ENCODE peak calls at places on chromosomes 5 and 9, in five cellular contexts. T, X, L, R and O are unnamed samples.

GRCh38 chr5:175589714-175590113 is 68.2 kb upstream of the HRH2 start:
- DNase-seq in R (no peak), L (no peak), T (no peak), X (no peak), O (no peak)

GRCh38 chr5:63456279-63456678 is 506.0 kb downstream of the HTR1A start:
- DNase-seq in T (no peak), R (no peak), X (no peak), L (peak; percentile 8), O (peak; percentile 13)

GRCh38 chr9:4497855-4498254 is 7.6 kb downstream of the SLC1A1 start:
- DNase-seq in L (no peak), X (no peak), R (no peak), T (no peak), O (no peak)

GRCh38 chr9:21506910-21507795 is 25.0 kb upstream of the IFNE start:
- DNase-seq in T (no peak), R (no peak), X (no peak), L (peak; percentile 95), O (peak; percentile 91)

GRCh38 chr5:118903010-118903409 is 85.3 kb downstream of the DTWD2 start:
- DNase-seq in T (no peak), L (no peak), R (no peak), X (no peak), O (no peak)

GRCh38 chr9:127418037-127418471 is 6.1 kb upstream of the ZNF79 start:
- DNase-seq in R (no peak), X (peak; percentile 82), T (no peak), L (peak; percentile 12), O (no peak)

GRCh38 chr5:127353339-127353738 is 62.7 kb downstream of the MEGF10 start:
- DNase-seq in L (no peak), X (no peak), R (no peak), T (no peak), O (no peak)

GRCh38 chr5:106862450-106863193 is 808.1 kb downstream of the EFNA5 start:
- DNase-seq in L (no peak), X (no peak), R (no peak), T (no peak), O (peak; percentile 19)

GRCh38 chr5:79318935-79319614 is 83.1 kb downstream of the JMY start:
- DNase-seq in R (no peak), X (no peak), T (no peak), L (peak; percentile 84), O (peak; percentile 13)

GRCh38 chr5:112930082-112930344 is 8.0 kb upstream of the REEP5 start:
- DNase-seq in L (no peak), T (no peak), X (no peak), R (no peak), O (no peak)

GRCh38 chr5:80129146-80129545 is 94.0 kb downstream of the THBS4 start:
- DNase-seq in R (no peak), T (no peak), X (no peak), L (no peak), O (no peak)

GRCh38 chr9:117616436-117616835 is 87.8 kb upstream of the TLR4 start:
- DNase-seq in R (no peak), T (no peak), L (no peak), X (no peak), O (no peak)

GRCh38 chr5:16411741-16412455 is 53.7 kb downstream of the ZNF622 start:
- DNase-seq in T (no peak), R (no peak), L (no peak), X (no peak), O (no peak)

GRCh38 chr5:147483961-147484707 is 25.7 kb downstream of the DPYSL3 start:
- DNase-seq in L (peak; percentile 98), X (no peak), R (peak; percentile 74), T (peak; percentile 51), O (peak; percentile 97)

GRCh38 chr9:120886490-120886967 is 9.5 kb upstream of the PHF19 start:
- DNase-seq in X (no peak), T (no peak), L (peak; percentile 49), R (no peak), O (peak; percentile 85)

GRCh38 chr5:151923865-151924264 is 786 bp downstream of the GLRA1 start:
- DNase-seq in X (peak; percentile 59), R (no peak), L (peak; percentile 12), T (no peak), O (no peak)

GRCh38 chr9:4349841-4350418 is 50.1 kb upstream of the GLIS3 start:
- DNase-seq in L (no peak), R (no peak), X (no peak), T (no peak), O (no peak)

GRCh38 chr5:151520294-151520693 is 70.8 kb downstream of the FAT2 start:
- DNase-seq in T (no peak), R (no peak), L (no peak), X (no peak), O (no peak)

GRCh38 chr5:979100-979817 is 29.3 kb upstream of the NKD2 start:
- DNase-seq in L (no peak), T (peak; percentile 25), X (no peak), R (peak; percentile 30), O (no peak)

GRCh38 chr5:111948517-111948916 is 191.5 kb upstream of the NREP start:
- DNase-seq in T (no peak), L (peak; percentile 90), R (no peak), X (no peak), O (peak; percentile 90)

GRCh38 chr5:448766-449090 is 5.8 kb downstream of the EXOC3 start:
- DNase-seq in X (no peak), T (no peak), R (no peak), L (no peak), O (no peak)

GRCh38 chr9:113853333-113853732 is 22.8 kb upstream of the ZNF618 start:
- DNase-seq in L (peak; percentile 15), X (peak; percentile 36), T (no peak), R (no peak), O (no peak)

GRCh38 chr9:113738898-113739604 is 137.1 kb upstream of the ZNF618 start:
- DNase-seq in L (peak; percentile 16), R (no peak), X (no peak), T (no peak), O (no peak)

GRCh38 chr5:81759632-81760005 is 8.7 kb upstream of the SSBP2 start:
- DNase-seq in R (no peak), X (no peak), T (no peak), L (no peak), O (no peak)
- TF ChIP-seq CTCF in R (no peak), X (no peak), T (no peak), L (no peak), O (no peak)

GRCh38 chr5:75330404-75330803 is 6.6 kb upstream of the HMGCR start:
- DNase-seq in L (no peak), T (no peak), X (no peak), R (no peak), O (no peak)

GRCh38 chr5:75336625-75337336 is at the start of gene HMGCR:
- DNase-seq in L (peak; percentile 100), T (peak; percentile 98), R (peak; percentile 99), X (peak; percentile 99), O (peak; percentile 98)

GRCh38 chr5:75335486-75335885 is 1.5 kb upstream of the HMGCR start:
- DNase-seq in L (no peak), X (no peak), T (no peak), R (no peak), O (no peak)

GRCh38 chr5:75335952-75336624 is 932 bp upstream of the HMGCR start:
- DNase-seq in T (no peak), X (no peak), R (no peak), L (peak; percentile 89), O (peak; percentile 72)

DNA sequence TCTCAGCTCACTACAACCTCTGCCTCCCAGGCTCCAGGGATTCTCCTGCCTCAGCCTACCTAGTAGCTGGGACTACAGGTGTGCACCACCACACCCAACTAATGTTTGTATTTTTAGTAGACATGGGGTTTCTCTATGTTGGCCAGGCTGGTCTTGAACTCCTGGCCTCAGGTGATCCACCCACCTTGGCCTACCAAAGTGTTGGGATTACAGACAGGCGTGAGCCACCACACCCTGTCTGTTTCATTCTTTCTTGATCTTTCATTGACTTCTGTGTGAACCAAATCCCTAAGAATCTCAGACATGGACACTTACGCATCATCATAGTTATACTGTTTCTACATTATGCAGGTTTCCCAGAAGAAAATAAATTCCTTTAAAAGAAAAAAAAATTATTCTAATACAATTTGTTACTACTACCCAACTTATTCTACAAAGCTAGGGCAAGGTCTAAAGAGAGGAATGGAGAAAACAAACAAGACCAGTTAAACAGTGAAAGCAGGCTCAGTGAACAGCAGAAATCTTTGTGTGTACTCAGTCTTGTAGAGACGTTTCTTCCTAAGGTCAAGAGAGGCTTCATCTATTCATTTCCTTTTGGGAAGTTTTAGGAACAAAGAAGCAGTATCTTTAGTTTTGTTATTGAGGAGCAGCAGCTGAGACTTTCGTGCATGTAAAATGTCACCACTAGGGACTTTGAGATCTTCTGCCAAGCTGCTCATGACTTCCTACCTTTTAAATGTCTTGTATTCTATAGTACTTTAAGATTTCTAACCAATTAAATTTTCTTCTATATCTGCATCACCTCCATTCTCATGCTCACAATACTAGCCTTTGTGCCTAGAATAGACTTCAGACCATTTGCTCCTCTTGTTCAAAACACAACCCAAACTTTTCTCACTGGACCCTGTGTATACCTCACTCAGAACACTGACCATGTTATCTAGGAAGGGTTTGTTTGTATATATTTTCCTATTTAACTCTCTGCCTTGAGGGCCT is 5.6 kb upstream of the HMGCR start:
- DNase-seq in L (no peak), R (no peak), X (no peak), T (no peak), O (no peak)
- TF ChIP-seq CTCF in L (no peak), R (no peak), X (no peak), T (no peak), O (no peak)

GRCh38 chr5:115351356-115352195 is 55.1 kb upstream of the CCDC112 start:
- DNase-seq in L (peak; percentile 55), R (no peak), X (no peak), T (no peak), O (no peak)

GRCh38 chr5:115352571-115352970 is 56.1 kb upstream of the CCDC112 start:
- DNase-seq in X (no peak), R (no peak), L (no peak), T (no peak), O (no peak)

GRCh38 chr5:115348175-115348574 is 51.7 kb upstream of the CCDC112 start:
- DNase-seq in R (no peak), X (no peak), L (no peak), T (no peak), O (no peak)

GRCh38 chr5:115350892-115351291 is 54.4 kb upstream of the CCDC112 start:
- DNase-seq in T (no peak), L (no peak), R (no peak), X (no peak), O (no peak)

DNA sequence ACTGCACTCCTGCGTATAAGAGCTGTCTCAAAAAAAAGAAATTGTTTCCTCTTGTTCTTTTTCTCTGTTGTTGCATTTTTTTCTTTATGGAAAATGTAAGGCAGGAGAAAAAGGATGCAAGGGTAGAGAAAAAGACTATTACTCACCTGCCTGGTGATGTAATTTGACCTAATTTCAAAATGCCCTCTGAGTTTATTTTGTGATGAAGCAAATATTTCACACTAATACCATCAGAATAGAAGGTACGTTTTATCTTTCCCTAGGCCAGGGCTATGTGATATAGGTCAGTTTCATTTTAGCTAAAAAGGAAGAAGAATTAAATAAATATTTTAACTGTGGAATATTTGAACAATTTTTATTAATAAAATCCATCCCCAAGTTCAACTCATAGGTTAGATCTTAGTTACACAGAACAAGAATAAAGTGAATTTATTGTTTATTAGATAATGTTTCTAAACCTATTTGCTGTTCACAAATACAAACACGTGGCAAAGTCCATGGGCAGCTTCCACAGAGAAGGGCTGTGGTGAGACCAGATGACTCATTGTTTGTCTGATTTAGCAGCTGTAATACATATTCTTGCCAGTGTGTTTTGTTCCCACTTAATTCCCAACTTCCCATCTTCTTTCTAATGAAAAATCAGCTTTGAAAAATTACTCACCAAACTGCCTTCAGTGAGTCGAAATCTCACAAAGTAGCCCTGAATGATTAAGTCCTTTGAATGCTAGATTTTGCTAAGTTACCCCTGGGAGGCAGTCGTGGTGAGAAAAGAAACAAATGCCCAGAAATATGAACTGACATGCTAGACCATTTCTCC is 52.8 kb upstream of the CCDC112 start:
- DNase-seq in R (no peak), T (no peak), X (no peak), L (peak; percentile 88), O (peak; percentile 72)
- TF ChIP-seq CTCF in R (no peak), T (no peak), X (no peak), L (peak; percentile 6), O (peak; percentile 9)

GRCh38 chr9:136882109-136882946 is 4.0 kb upstream of the TRAF2 start:
- DNase-seq in R (peak; percentile 77), T (peak; percentile 68), L (peak; percentile 78), X (no peak), O (no peak)
- TF ChIP-seq CTCF in R (no peak), T (no peak), L (no peak), X (no peak), O (no peak)